ENCODE peak calls at places on chromosome 20, in seven cellular contexts. K is aorta, D is mesenchymal stem cell, S is GM23248, C is Panc1, A is AG09309, H is fibroblast of pulmonary artery. F is an unnamed sample.

GRCh38 chr20:35615667-35616464 is at the start of gene SPAG4:
- DNase-seq in D (peak), K (peak), S (peak), C (peak), H (peak), A (no peak), F (peak)

GRCh38 chr20:24955045-24955444 is 6.0 kb downstream of the CST7 start:
- DNase-seq in H (no peak), S (no peak), A (no peak), K (peak), D (no peak), C (no peak), F (no peak)

GRCh38 chr20:51091564-51092195 is 68.8 kb upstream of the KCNG1 start:
- DNase-seq in C (no peak), K (no peak), A (no peak), D (no peak), S (no peak), H (no peak), F (no peak)

GRCh38 chr20:50628853-50629674 is 62.3 kb downstream of the RIPOR3 start:
- DNase-seq in K (no peak), H (no peak), A (no peak), D (no peak), S (no peak), C (no peak), F (no peak)

GRCh38 chr20:10673831-10674683 is at the start of gene JAG1:
- DNase-seq in K (peak), D (peak), A (peak), S (peak), C (peak), H (peak), F (peak)

GRCh38 chr20:25525857-25526256 is 59.5 kb downstream of the NINL start:
- DNase-seq in C (no peak), S (peak), D (peak), K (peak), H (peak), A (peak), F (no peak)

GRCh38 chr20:14536738-14537137 is 199.3 kb upstream of the FLRT3 start:
- DNase-seq in H (no peak), C (no peak), S (no peak), K (no peak), A (no peak), D (no peak), F (no peak)

GRCh38 chr20:44295995-44296394 is 15.0 kb downstream of the FITM2 start:
- DNase-seq in S (no peak), A (no peak), C (no peak), H (no peak), D (no peak), K (no peak), F (no peak)

GRCh38 chr20:62943396-62943795 is 5.4 kb downstream of the GID8 start:
- DNase-seq in C (no peak), K (no peak), D (no peak), S (no peak), H (no peak), A (no peak), F (no peak)

GRCh38 chr20:18683839-18684238 is 96.0 kb downstream of the DTD1 start:
- DNase-seq in C (no peak), H (no peak), S (no peak), D (no peak), K (no peak), A (no peak), F (no peak)

GRCh38 chr20:44632103-44632752 is 19.3 kb downstream of the ADA start:
- DNase-seq in K (no peak), C (no peak), D (no peak), S (no peak), A (no peak), H (no peak), F (no peak)

GRCh38 chr20:63284544-63284949 is 8.4 kb upstream of the COL20A1 start:
- DNase-seq in S (no peak), K (peak), H (no peak), D (no peak), C (no peak), A (no peak), F (no peak)

GRCh38 chr20:63679799-63680305 is 16.6 kb upstream of the TNFRSF6B start:
- DNase-seq in S (no peak), D (no peak), A (no peak), H (no peak), C (no peak), K (no peak), F (no peak)

GRCh38 chr20:56762829-56763228 is 133.7 kb downstream of the TFAP2C start:
- DNase-seq in H (no peak), K (no peak), D (no peak), A (no peak), C (no peak), S (no peak), F (no peak)

GRCh38 chr20:31454374-31454773 is 13.9 kb downstream of the DEFB123 start:
- DNase-seq in D (no peak), H (no peak), A (no peak), K (no peak), C (no peak), S (no peak), F (no peak)

GRCh38 chr20:31719644-31720485 is 2.8 kb downstream of the BCL2L1 start:
- DNase-seq in D (no peak), C (no peak), H (peak), K (no peak), A (no peak), S (no peak), F (no peak)

GRCh38 chr20:35978041-35978513 is 9.7 kb downstream of the CNBD2 start:
- DNase-seq in K (no peak), D (peak), H (peak), C (no peak), A (peak), S (peak), F (no peak)

GRCh38 chr20:62303327-62304226 is 780 bp downstream of the ADRM1 start:
- DNase-seq in S (peak), H (no peak), D (peak), C (no peak), K (no peak), A (no peak), F (no peak)

GRCh38 chr20:41889125-41889870 is 271.1 kb upstream of the CHD6 start:
- DNase-seq in A (no peak), S (no peak), K (no peak), H (no peak), D (no peak), C (no peak), F (no peak)

GRCh38 chr20:36861625-36861874 is 14.4 kb upstream of the TLDC2 start:
- DNase-seq in A (no peak), S (peak), C (no peak), H (no peak), D (no peak), K (peak), F (no peak)

GRCh38 chr20:10201321-10201870 is 17.2 kb upstream of the SNAP25 start:
- DNase-seq in C (no peak), S (no peak), D (no peak), K (no peak), H (no peak), A (no peak), F (no peak)

GRCh38 chr20:46200582-46201570 is 82.8 kb downstream of the CD40 start:
- DNase-seq in H (peak), D (no peak), C (no peak), K (no peak), S (no peak), A (no peak), F (no peak)

GRCh38 chr20:51736947-51737346 is 31.2 kb downstream of the ATP9A start:
- DNase-seq in H (no peak), S (no peak), A (no peak), C (no peak), D (no peak), K (no peak), F (no peak)

GRCh38 chr20:17682889-17683198 is 802 bp upstream of the RRBP1 start:
- DNase-seq in A (no peak), D (no peak), S (no peak), H (no peak), K (no peak), C (no peak), F (no peak)

GRCh38 chr20:17684077-17684888 is 2.2 kb upstream of the RRBP1 start:
- DNase-seq in K (no peak), A (no peak), C (no peak), S (no peak), D (no peak), H (no peak), F (no peak)

GRCh38 chr20:17685168-17685567 is 3.1 kb upstream of the RRBP1 start:
- DNase-seq in D (no peak), H (no peak), S (no peak), C (no peak), K (no peak), A (no peak), F (no peak)

GRCh38 chr20:17682103-17682888 is at the start of gene RRBP1:
- DNase-seq in A (peak), S (peak), D (peak), H (peak), K (peak), C (peak), F (peak)

GRCh38 chr20:17683218-17684076 is 1.4 kb upstream of the RRBP1 start:
- DNase-seq in K (no peak), C (no peak), A (no peak), S (no peak), H (no peak), D (no peak), F (no peak)
- H3K4me3 ChIP-seq in K (no peak), C (no peak), A (no peak), S (no peak), H (no peak), D (no peak), F (no peak)

DNA sequence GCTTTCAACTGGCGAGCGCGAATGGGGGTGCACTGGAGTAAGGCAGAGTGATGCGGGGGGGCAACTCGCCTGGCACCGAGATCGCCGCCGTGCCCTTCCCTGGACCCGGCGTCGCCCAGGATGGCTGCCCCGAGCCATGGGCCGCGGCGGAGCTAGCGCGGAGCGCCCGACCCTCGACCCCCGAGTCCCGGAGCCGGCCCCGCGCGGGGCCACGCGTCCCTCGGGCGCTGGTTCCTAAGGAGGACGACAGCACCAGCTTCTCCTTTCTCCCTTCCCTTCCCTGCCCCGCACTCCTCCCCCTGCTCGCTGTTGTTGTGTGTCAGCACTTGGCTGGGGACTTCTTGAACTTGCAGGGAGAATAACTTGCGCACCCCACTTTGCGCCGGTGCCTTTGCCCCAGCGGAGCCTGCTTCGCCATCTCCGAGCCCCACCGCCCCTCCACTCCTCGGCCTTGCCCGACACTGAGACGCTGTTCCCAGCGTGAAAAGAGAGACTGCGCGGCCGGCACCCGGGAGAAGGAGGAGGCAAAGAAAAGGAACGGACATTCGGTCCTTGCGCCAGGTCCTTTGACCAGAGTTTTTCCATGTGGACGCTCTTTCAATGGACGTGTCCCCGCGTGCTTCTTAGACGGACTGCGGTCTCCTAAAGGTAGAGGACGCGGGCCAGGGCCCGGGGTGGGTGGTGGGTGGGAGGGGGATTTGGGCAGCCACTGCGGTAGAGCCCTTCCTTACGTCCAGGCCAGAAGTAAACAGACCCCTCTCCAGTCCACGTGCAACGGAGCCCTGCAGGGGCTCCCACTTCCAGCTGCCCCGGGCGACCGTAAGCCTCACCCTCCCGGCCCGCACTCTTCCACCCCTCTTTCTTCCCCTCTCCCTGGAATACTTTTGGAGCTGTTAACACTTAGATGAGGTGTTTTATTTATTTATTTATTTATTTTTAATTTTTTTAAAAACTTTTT is 1.0 kb downstream of the BMP2 start:
- DNase-seq in S (peak), A (no peak), K (peak), D (peak), H (peak), C (no peak), F (peak)
- H3K4me3 ChIP-seq in S (peak), A (peak), K (peak), D (peak), H (peak), C (peak), F (peak)

DNA sequence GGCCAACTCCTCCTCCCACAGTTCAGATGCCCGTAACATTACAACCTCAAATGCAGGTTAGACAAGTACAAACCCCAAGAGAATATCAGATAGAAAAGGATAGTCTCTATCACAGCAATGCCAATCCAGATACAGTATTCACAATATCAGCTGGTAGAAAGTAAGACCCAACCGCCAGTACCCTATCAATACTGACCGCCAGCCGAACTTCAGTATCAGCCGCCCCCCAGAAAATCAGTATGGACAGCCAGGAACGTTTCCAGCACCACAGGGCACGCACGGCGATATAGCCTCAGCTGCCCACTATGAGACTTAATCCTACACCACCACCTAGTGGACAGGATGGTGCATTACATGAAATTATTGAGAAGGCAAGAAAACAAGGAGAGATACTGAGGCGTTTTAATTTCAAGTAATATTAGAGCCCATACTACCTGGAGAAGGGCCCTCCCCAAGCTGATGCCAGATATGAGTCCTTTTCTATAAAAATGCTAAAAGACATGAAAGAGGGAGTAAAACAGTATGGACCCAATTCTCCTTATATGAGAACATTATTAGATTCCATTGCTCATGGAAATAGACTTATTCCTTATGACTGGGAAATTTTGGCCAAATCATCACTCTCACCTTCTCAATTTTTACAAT is 17.6 kb upstream of the EIF2S2 start:
- DNase-seq in A (peak), H (peak), D (peak), C (peak), K (peak), S (peak), F (peak)
- H3K4me3 ChIP-seq in A (no peak), H (no peak), D (no peak), C (no peak), K (no peak), S (no peak), F (peak)

GRCh38 chr20:60117040-60117439 is 158.8 kb downstream of the CDH26 start:
- DNase-seq in K (no peak), C (no peak), A (peak), S (peak), H (no peak), D (no peak), F (no peak)
- H3K4me3 ChIP-seq in K (no peak), C (no peak), A (no peak), S (peak), H (no peak), D (no peak), F (no peak)

GRCh38 chr20:8431538-8432434 is 299.7 kb downstream of the PLCB1 start:
- DNase-seq in D (no peak), K (no peak), A (no peak), S (no peak), H (peak), C (no peak), F (peak)
- H3K4me3 ChIP-seq in D (no peak), K (no peak), A (no peak), S (no peak), H (no peak), C (no peak), F (no peak)

F was measured in psoas muscle.